ENCODE peak calls at places on chromosomes 12 and 14, in seven cellular contexts. N is left ventricle myocardium inferior, L is Peyer's patch, A is thoracic aorta, Z is cardiac muscle cell, Q is left lung, P is transverse colon. S is an unnamed sample.

GRCh38 chr14:21498540-21499526 is 12.3 kb downstream of the METTL3 start:
- DNase-seq in N (no peak), L (no peak), A (no peak), Z (peak; percentile 76), Q (no peak), P (no peak), S (peak; percentile 55)

GRCh38 chr12:75526655-75527511 is 15.5 kb upstream of the KRR1 start:
- DNase-seq in N (no peak), L (peak; percentile 17), A (no peak), Z (peak; percentile 81), Q (no peak), P (no peak), S (peak; percentile 67)

GRCh38 chr14:38824691-38825090 is 278.3 kb downstream of the SEC23A start:
- DNase-seq in N (no peak), L (no peak), A (no peak), Z (no peak), Q (no peak), P (no peak), S (no peak)

GRCh38 chr12:82880442-82880901 is 193.8 kb downstream of the TMTC2 start:
- DNase-seq in N (no peak), L (no peak), A (no peak), Z (peak; percentile 15), Q (no peak), P (no peak), S (no peak)

GRCh38 chr12:22046968-22047390 is 961 bp downstream of the CMAS start:
- DNase-seq in N (no peak), L (no peak), A (no peak), Z (no peak), Q (no peak), P (no peak), S (no peak)

GRCh38 chr14:36510078-36510799 is 9.8 kb downstream of the NKX2-1 start:
- DNase-seq in N (no peak), L (no peak), A (no peak), Z (no peak), Q (no peak), P (no peak), S (no peak)

GRCh38 chr12:107287436-107288413 is 194.4 kb upstream of the CRY1 start:
- DNase-seq in N (no peak), L (no peak), A (no peak), Z (no peak), Q (no peak), P (no peak), S (no peak)

GRCh38 chr12:59444932-59445331 is 150.9 kb upstream of the SLC16A7 start:
- DNase-seq in N (no peak), L (no peak), A (no peak), Z (no peak), Q (no peak), P (no peak), S (no peak)

GRCh38 chr12:1628671-1629337 is at the start of gene WNT5B:
- DNase-seq in N (no peak), L (no peak), A (no peak), Z (peak; percentile 55), Q (no peak), P (no peak), S (peak; percentile 81)

GRCh38 chr12:118312578-118312977 is 60.1 kb downstream of the TAOK3 start:
- DNase-seq in N (no peak), L (no peak), A (no peak), Z (no peak), Q (no peak), P (no peak), S (no peak)

GRCh38 chr12:11015775-11016430 is 6.5 kb downstream of the TAS2R19 start:
- DNase-seq in N (no peak), L (no peak), A (no peak), Z (no peak), Q (no peak), P (peak; percentile 57), S (no peak)

GRCh38 chr14:96676161-96676560 is 121.0 kb upstream of the VRK1 start:
- DNase-seq in N (no peak), L (no peak), A (no peak), Z (no peak), Q (no peak), P (no peak), S (no peak)

GRCh38 chr12:101642115-101643067 is 47.6 kb downstream of the MYBPC1 start:
- DNase-seq in N (no peak), L (no peak), A (no peak), Z (peak; percentile 30), Q (peak; percentile 34), P (peak; percentile 18), S (no peak)

DNA sequence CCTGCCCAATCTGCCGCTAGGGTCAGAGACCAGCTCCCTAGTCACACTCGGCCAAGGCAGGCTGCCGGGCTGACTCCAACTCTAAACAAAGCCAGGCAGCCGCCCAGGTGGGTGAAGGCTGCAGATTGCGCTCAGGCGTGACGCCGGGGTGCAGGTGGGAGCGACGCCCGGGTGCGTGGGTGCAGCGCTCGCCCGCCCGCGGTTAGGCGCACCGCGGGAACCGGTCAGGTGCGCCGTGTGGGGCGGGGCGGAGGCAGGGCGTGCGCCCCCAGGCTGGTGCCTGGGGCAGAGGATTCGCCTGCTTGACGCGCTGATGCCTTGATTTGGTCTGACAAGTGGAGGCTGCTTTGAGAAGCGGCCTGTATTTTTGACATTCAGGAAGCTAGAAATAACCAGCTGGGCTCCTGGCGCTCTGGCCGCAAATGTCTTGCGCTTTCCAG is 126.7 kb upstream of the HIF1A start:
- DNase-seq in N (peak; percentile 39), L (peak; percentile 90), A (no peak), Z (peak; percentile 49), Q (peak; percentile 63), P (peak; percentile 69), S (no peak)
- H3K27ac ChIP-seq in N (peak overlapping the region; percentile 87), L (no peak overlapping the region), A (peak overlapping the region; percentile 16), Z (peak overlapping the region; percentile 26), Q (peak overlapping the region; percentile 40), P (peak overlapping the region; percentile 15), S (no peak overlapping the region)

GRCh38 chr14:98077176-98077575 is 1194.8 kb downstream of the BCL11B start:
- DNase-seq in N (no peak), L (no peak), A (no peak), Z (no peak), Q (no peak), P (no peak), S (no peak)

GRCh38 chr14:98082833-98083232 is 1189.2 kb downstream of the BCL11B start:
- DNase-seq in N (no peak), L (no peak), A (no peak), Z (no peak), Q (no peak), P (no peak), S (no peak)
- H3K9me3 ChIP-seq in N (peaks cover 4% of the 10 kb centered on the region), L (no peaks in the 10 kb centered on the region), A (no peaks in the 10 kb centered on the region), Z (no peaks in the 10 kb centered on the region), Q (no peaks in the 10 kb centered on the region), P (no peaks in the 10 kb centered on the region), S (no peaks in the 10 kb centered on the region)

GRCh38 chr12:113097716-113098427 is 37.7 kb downstream of the RASAL1 start:
- DNase-seq in N (peak; percentile 60), L (no peak), A (no peak), Z (peak; percentile 25), Q (no peak), P (no peak), S (no peak)

GRCh38 chr12:113098428-113099028 is 37.0 kb downstream of the RASAL1 start:
- DNase-seq in N (peak; percentile 74), L (peak; percentile 77), A (peak; percentile 76), Z (peak; percentile 77), Q (peak; percentile 76), P (peak; percentile 82), S (peak; percentile 60)

GRCh38 chr12:113099764-113100163 is 35.8 kb downstream of the RASAL1 start:
- DNase-seq in N (no peak), L (no peak), A (no peak), Z (no peak), Q (no peak), P (no peak), S (no peak)

GRCh38 chr12:113101751-113102150 is 33.8 kb downstream of the RASAL1 start:
- DNase-seq in N (no peak), L (no peak), A (no peak), Z (no peak), Q (no peak), P (no peak), S (no peak)

DNA sequence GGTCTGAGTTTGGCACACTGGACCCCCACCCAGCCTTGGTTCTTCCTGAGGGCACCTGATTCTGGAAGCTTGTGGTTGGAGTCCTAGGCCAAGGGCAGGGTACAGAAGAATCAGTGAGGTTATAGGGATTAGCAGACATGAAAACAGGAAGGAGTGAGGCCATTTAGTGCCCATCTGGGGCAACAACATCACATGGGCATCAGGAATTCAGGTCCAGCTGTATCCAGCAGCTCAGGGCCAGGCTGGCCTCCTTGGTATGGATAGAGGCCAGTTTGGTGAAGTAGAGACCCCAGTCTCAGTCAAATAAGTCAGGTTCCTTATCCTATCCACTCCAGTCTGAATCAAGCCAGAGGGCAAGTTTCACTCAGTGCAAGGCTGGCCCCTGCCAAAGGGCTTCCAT is 36.2 kb downstream of the RASAL1 start:
- DNase-seq in N (no peak), L (no peak), A (no peak), Z (no peak), Q (no peak), P (no peak), S (no peak)
- H3K27ac ChIP-seq in N (no peak overlapping the region), L (no peak overlapping the region), A (no peak overlapping the region), Z (no peak overlapping the region), Q (no peak overlapping the region), P (no peak overlapping the region), S (no peak overlapping the region)

GRCh38 chr14:105899071-105899641 is 372.8 kb downstream of the TMEM121 start:
- DNase-seq in N (no peak), L (no peak), A (no peak), Z (no peak), Q (no peak), P (no peak), S (no peak)

GRCh38 chr14:105899657-105900397 is 373.4 kb downstream of the TMEM121 start:
- DNase-seq in N (no peak), L (no peak), A (no peak), Z (no peak), Q (no peak), P (no peak), S (no peak)

GRCh38 chr14:105898482-105899010 is 372.2 kb downstream of the TMEM121 start:
- DNase-seq in N (no peak), L (no peak), A (no peak), Z (no peak), Q (no peak), P (no peak), S (no peak)

GRCh38 chr14:105894978-105895881 is 368.8 kb downstream of the TMEM121 start:
- DNase-seq in N (peak; percentile 11), L (no peak), A (no peak), Z (no peak), Q (peak; percentile 21), P (no peak), S (no peak)

DNA sequence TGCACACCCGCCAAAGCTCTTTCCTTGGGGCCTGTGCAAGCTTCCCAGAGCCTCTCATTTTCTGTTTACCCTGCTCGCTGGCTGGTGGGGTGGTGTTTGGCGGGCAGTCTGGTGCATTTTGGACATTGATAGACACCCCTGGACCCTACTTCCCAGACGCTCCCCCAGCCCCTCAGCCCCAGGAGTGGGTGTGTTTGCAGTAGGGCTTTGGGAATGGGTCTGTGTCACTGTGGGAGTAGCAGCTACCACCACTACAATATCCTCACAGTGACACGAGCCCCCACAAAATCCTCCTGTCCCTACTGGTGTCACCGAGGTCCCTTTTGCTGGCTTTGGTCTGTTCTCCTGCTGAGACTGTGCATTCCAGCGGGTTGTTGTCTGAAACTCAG is 371.3 kb downstream of the TMEM121 start:
- DNase-seq in N (no peak), L (no peak), A (no peak), Z (no peak), Q (no peak), P (no peak), S (no peak)
- H3K9me3 ChIP-seq in N (peaks cover 6% of the 10 kb centered on the region), L (no peaks in the 10 kb centered on the region), A (no peaks in the 10 kb centered on the region), Z (no peaks in the 10 kb centered on the region), Q (no peaks in the 10 kb centered on the region), P (no peaks in the 10 kb centered on the region), S (no peaks in the 10 kb centered on the region)